ENCODE peak calls at places on chromosomes 2 and 18, in ten cellular contexts. J is NCI-H187; I is GM20000; L is non-pigmented ciliary epithelial cell; P is iris pigment epithelial cell; F is mesothelial cell of epicardium; T is activated CD4-positive, CD25-positive, alpha-beta regulatory T cell; M is cardiac fibroblast; C is progenitor cell of endocrine pancreas; K is cardiac septum. Z is an unnamed sample.

GRCh38 chr2:121868652-121869051 is 113.2 kb downstream of the TSN start:
- DNase-seq in J (no peak), I (no peak), L (no peak), P (no peak), F (no peak), T (no peak), M (no peak), C (no peak), K (no peak), Z (no peak)

GRCh38 chr18:31687016-31687415 is 2.6 kb upstream of the B4GALT6 start:
- DNase-seq in J (no peak), I (no peak), L (no peak), P (no peak), F (no peak), T (no peak), M (no peak), C (no peak), K (no peak), Z (no peak)

GRCh38 chr2:57828221-57828620 is 218.4 kb upstream of the VRK2 start:
- DNase-seq in J (no peak), I (no peak), L (no peak), P (no peak), F (no peak), T (no peak), M (no peak), C (no peak), K (no peak), Z (no peak)

GRCh38 chr2:393711-394696 is 106.1 kb upstream of the ALKAL2 start:
- DNase-seq in J (peak), I (no peak), L (peak), P (peak), F (no peak), T (peak), M (peak), C (no peak), K (no peak), Z (peak)

GRCh38 chr2:174218773-174219172 is 29.6 kb downstream of the OLA1 start:
- DNase-seq in J (no peak), I (no peak), L (no peak), P (no peak), F (no peak), T (no peak), M (no peak), C (no peak), K (no peak), Z (no peak)

GRCh38 chr2:235611756-235612155 is 117.9 kb downstream of the AGAP1 start:
- DNase-seq in J (no peak), I (no peak), L (no peak), P (no peak), F (no peak), T (no peak), M (no peak), C (no peak), K (no peak), Z (no peak)

GRCh38 chr2:45759310-45759851 is 107.9 kb downstream of the PRKCE start:
- DNase-seq in J (peak), I (no peak), L (no peak), P (peak), F (no peak), T (no peak), M (peak), C (no peak), K (no peak), Z (no peak)

GRCh38 chr2:216648105-216648504 is 14.9 kb downstream of the IGFBP2 start:
- DNase-seq in J (no peak), I (no peak), L (no peak), P (peak), F (no peak), T (no peak), M (peak), C (no peak), K (no peak), Z (no peak)

GRCh38 chr2:68328901-68329300 is 9.2 kb upstream of the CNRIP1 start:
- DNase-seq in J (no peak), I (no peak), L (no peak), P (no peak), F (no peak), T (no peak), M (no peak), C (no peak), K (no peak), Z (no peak)

GRCh38 chr2:33104052-33104623 is 157.4 kb downstream of the LTBP1 start:
- DNase-seq in J (no peak), I (no peak), L (no peak), P (peak), F (no peak), T (no peak), M (peak), C (no peak), K (no peak), Z (no peak)

GRCh38 chr2:62526531-62527381 is 20.8 kb upstream of the TMEM17 start:
- DNase-seq in J (no peak), I (no peak), L (no peak), P (no peak), F (no peak), T (no peak), M (no peak), C (no peak), K (no peak), Z (no peak)

GRCh38 chr2:200829258-200829655 is 17.5 kb downstream of the BZW1 start:
- DNase-seq in J (no peak), I (no peak), L (no peak), P (no peak), F (no peak), T (no peak), M (no peak), C (no peak), K (no peak), Z (no peak)